ENCODE peak calls at places on chromosome 3, in five cellular contexts. B, C, A, I and O are unnamed samples.
A peak's percentile ranks its signal among the peaks of the same experiment; 100 is the strongest.

GRCh38 chr3:156587767-156588069 is 32.8 kb upstream of the SSR3 start:
- ATAC-seq in B (no peak), C (peak; percentile 66), A (peak; percentile 41), I (no peak), O (no peak)

GRCh38 chr3:183464480-183464879 is 36.1 kb upstream of the MCF2L2 start:
- ATAC-seq in B (no peak), C (no peak), A (no peak), I (peak; percentile 87), O (no peak)

GRCh38 chr3:77449459-77449858 is 409.6 kb downstream of the ROBO2 start:
- ATAC-seq in B (no peak), C (no peak), A (no peak), I (no peak), O (no peak)

GRCh38 chr3:71694358-71694999 is 30.7 kb downstream of the EIF4E3 start:
- ATAC-seq in B (no peak), C (no peak), A (no peak), I (no peak), O (peak; percentile 54)

GRCh38 chr3:100184960-100185566 is 70.8 kb upstream of the FILIP1L start:
- ATAC-seq in B (peak; percentile 40), C (no peak), A (no peak), I (no peak), O (no peak)

GRCh38 chr3:112128843-112129727 is 4.0 kb downstream of the GCSAM start:
- ATAC-seq in B (peak; percentile 30), C (no peak), A (peak; percentile 60), I (no peak), O (no peak)

GRCh38 chr3:125043599-125044151 is 12.1 kb downstream of the HEG1 start:
- ATAC-seq in B (peak; percentile 46), C (no peak), A (no peak), I (no peak), O (peak; percentile 79)

GRCh38 chr3:100269410-100270217 is 8.8 kb downstream of the TBC1D23 start:
- ATAC-seq in B (no peak), C (peak; percentile 64), A (peak; percentile 73), I (no peak), O (no peak)

GRCh38 chr3:156160653-156161052 is 40.3 kb downstream of the KCNAB1 start:
- ATAC-seq in B (peak; percentile 31), C (no peak), A (peak; percentile 94), I (no peak), O (no peak)

GRCh38 chr3:65752636-65753035 is 286.1 kb downstream of the MAGI1 start:
- ATAC-seq in B (no peak), C (no peak), A (no peak), I (no peak), O (no peak)

GRCh38 chr3:168260859-168261258 is 165.1 kb upstream of the GOLIM4 start:
- ATAC-seq in B (no peak), C (no peak), A (peak; percentile 83), I (no peak), O (no peak)

GRCh38 chr3:36212291-36212690 is 168.0 kb upstream of the STAC start:
- ATAC-seq in B (no peak), C (no peak), A (no peak), I (no peak), O (no peak)

GRCh38 chr3:28349397-28350000 is 875 bp upstream of the AZI2 start:
- ATAC-seq in B (no peak), C (peak; percentile 66), A (peak; percentile 53), I (no peak), O (no peak)

GRCh38 chr3:33791477-33792166 is 6.8 kb upstream of the PDCD6IP start:
- ATAC-seq in B (peak; percentile 71), C (peak; percentile 91), A (peak; percentile 76), I (no peak), O (no peak)

GRCh38 chr3:39255503-39256325 is 24.1 kb downstream of the CX3CR1 start:
- ATAC-seq in B (peak; percentile 87), C (no peak), A (peak; percentile 97), I (no peak), O (peak; percentile 31)

GRCh38 chr3:4757949-4758855 is 221.0 kb upstream of the BHLHE40 start:
- ATAC-seq in B (no peak), C (no peak), A (peak; percentile 10), I (peak; percentile 30), O (no peak)

GRCh38 chr3:196966526-196967401 is 1.9 kb downstream of the PIGZ start:
- ATAC-seq in B (no peak), C (no peak), A (no peak), I (no peak), O (no peak)

GRCh38 chr3:57977755-57978715 is 30.2 kb upstream of the FLNB start:
- ATAC-seq in B (no peak), C (peak; percentile 29), A (peak; percentile 67), I (peak; percentile 70), O (no peak)

GRCh38 chr3:81989773-81990172 is 228.3 kb upstream of the GBE1 start:
- ATAC-seq in B (no peak), C (no peak), A (no peak), I (no peak), O (no peak)

GRCh38 chr3:148992027-148992634 is 791 bp downstream of the GYG1 start:
- ATAC-seq in B (peak; percentile 66), C (peak; percentile 68), A (peak; percentile 62), I (peak; percentile 67), O (peak; percentile 50)

GRCh38 chr3:16148783-16149182 is 25.7 kb upstream of the GALNT15 start:
- ATAC-seq in B (peak; percentile 90), C (no peak), A (no peak), I (no peak), O (peak; percentile 91)
- TF ChIP-seq EP300 in B (no peak), C (no peak), A (no peak), I (no peak), O (no peak)

DNA sequence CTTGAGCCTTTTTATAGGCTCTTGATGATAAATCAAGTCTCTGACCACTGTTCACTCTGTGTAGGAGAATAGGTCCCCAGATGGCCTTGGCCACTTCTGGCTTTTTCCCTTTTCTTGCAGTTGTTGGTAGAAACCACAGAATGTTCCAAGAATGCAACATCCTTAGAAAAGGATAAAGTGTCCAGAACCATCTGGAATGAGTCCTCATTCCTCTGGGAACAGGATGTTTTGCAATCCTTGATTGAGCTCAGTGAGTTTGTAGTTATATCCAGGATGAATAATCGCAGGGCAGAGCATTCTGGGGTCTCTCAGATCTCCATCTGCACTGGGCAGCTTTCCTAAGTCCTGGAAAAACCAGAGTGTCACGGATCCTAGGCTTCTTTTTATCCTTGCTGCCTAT is 1028.4 kb downstream of the OTOL1 start:
- ATAC-seq in B (peak; percentile 91), C (no peak), A (no peak), I (no peak), O (peak; percentile 74)
- TF ChIP-seq POLR2AphosphoS5 in B (no peak), C (no peak), A (no peak), I (no peak), O (peak; percentile 13)

DNA sequence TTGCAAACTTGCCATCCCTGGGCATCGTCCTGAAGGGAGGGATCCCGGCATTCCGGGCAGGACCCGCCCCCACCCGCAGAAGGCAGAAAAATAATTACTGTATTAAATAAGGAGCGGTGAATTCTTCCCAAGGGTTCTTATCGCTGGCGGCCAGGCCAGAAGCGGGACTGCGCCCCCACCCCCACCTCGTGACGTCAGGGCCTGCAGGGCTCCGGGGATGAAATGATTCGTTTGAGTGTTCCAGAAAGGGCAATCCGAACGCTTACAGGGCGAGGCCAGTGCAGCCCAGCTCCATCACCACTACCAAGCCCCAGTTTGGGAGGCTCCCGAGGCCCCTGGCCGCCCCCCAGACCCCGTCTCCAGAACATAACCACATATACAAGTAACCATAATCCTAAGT is 8.6 kb downstream of the SOX2 start:
- ATAC-seq in B (no peak), C (peak; percentile 73), A (no peak), I (no peak), O (peak; percentile 8)
- H3K27me3 ChIP-seq in B (no peaks in the 10 kb centered on the region), C (peaks cover 27% of the 10 kb centered on the region), A (peaks cover 9% of the 10 kb centered on the region), I (peaks cover 45% of the 10 kb centered on the region), O (peaks cover 100% of the 10 kb centered on the region)

GRCh38 chr3:63015614-63016016 is 140.4 kb upstream of the CADPS start:
- ATAC-seq in B (no peak), C (peak; percentile 40), A (no peak), I (peak; percentile 83), O (no peak)
- TF ChIP-seq EP300 in B (no peak), C (no peak), A (no peak), I (no peak), O (no peak)

GRCh38 chr3:194182130-194182529 is 46.2 kb downstream of the HES1 start:
- ATAC-seq in B (no peak), C (no peak), A (no peak), I (no peak), O (no peak)

GRCh38 chr3:194184265-194184751 is 48.4 kb downstream of the HES1 start:
- ATAC-seq in B (no peak), C (no peak), A (no peak), I (no peak), O (no peak)

GRCh38 chr3:194178693-194179092 is 42.7 kb downstream of the HES1 start:
- ATAC-seq in B (no peak), C (no peak), A (no peak), I (no peak), O (no peak)

GRCh38 chr3:194183271-194183670 is 47.3 kb downstream of the HES1 start:
- ATAC-seq in B (no peak), C (no peak), A (no peak), I (no peak), O (no peak)

GRCh38 chr3:194181612-194182011 is 45.7 kb downstream of the HES1 start:
- ATAC-seq in B (no peak), C (no peak), A (no peak), I (no peak), O (no peak)
- TF ChIP-seq POLR2AphosphoS5 in B (no peak), C (no peak), A (no peak), I (no peak), O (no peak)

GRCh38 chr3:14601692-14602005 is 49.9 kb upstream of the CCDC174 start:
- ATAC-seq in B (no peak), C (no peak), A (no peak), I (no peak), O (no peak)

GRCh38 chr3:14600856-14601610 is 50.5 kb upstream of the CCDC174 start:
- ATAC-seq in B (no peak), C (no peak), A (no peak), I (no peak), O (no peak)

GRCh38 chr3:14600075-14600474 is 51.5 kb upstream of the CCDC174 start:
- ATAC-seq in B (no peak), C (no peak), A (no peak), I (no peak), O (no peak)

GRCh38 chr3:14602804-14603644 is 48.5 kb upstream of the CCDC174 start:
- ATAC-seq in B (no peak), C (no peak), A (no peak), I (peak; percentile 65), O (peak; percentile 58)

DNA sequence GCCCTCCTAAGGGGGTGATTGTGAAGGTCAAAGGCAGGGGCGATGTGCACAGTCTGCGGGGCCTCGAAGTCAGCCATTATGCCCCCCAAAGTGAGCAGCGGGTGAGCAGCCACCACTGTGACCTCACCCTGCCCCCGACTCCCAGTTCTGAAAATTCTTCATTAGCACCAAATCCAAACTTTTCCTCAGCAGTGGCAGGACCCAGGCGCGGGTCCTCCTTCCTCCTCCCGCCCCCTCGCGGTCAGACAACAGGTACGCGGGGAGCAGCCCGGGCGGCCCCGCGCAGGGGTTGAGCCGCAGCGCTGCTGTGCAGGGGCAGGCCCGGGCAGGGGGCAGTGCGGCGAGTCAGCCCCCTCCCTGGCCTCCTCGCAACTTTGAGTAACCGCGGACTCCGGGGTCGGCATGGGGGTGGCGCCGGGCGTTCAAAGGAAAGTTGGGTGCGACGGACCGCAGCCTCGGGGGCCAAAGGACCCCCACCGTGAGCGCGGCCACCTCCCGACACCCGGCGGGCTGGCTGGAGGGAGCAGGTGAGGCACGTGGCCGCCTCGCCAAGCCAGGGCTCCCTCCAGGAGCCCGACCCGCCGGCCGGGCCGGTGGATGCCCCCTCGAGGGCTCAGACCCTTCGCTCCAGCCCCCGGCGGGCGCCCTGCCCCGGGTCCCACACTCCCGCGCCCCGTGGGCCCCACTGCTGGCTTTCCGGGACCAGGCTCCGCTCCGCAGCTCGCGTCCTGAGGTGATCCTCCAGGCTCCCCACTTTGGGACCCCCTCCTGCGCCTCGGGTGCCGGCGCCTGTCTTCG is 49.4 kb upstream of the CCDC174 start:
- ATAC-seq in B (no peak), C (peak; percentile 66), A (no peak), I (peak; percentile 82), O (peak; percentile 5)
- H3K27me3 ChIP-seq in B (no peaks in the 10 kb centered on the region), C (peaks cover 5% of the 10 kb centered on the region), A (peaks cover 10% of the 10 kb centered on the region), I (peaks cover 42% of the 10 kb centered on the region), O (peaks cover 85% of the 10 kb centered on the region)